ENCODE peak calls at places on chromosomes 5 and 9, in five cellular contexts. P is PC-9, D is MM.1S, M is neural progenitor cell, W is GM23338. X is an unnamed sample. For H3F3A, the result is how much of the 10 kb centered on the place peaks cover.

GRCh38 chr5:149594206-149594895 is 13.1 kb downstream of the ARHGEF37 start:
- DNase-seq in P (no peak), D (no peak), M (no peak), W (no peak), X (no peak)

GRCh38 chr5:128384068-128384467 is 154.0 kb downstream of the FBN2 start:
- DNase-seq in P (no peak), D (no peak), M (no peak), W (no peak), X (no peak)

GRCh38 chr9:98515506-98516204 is 193.1 kb downstream of the GABBR2 start:
- DNase-seq in P (no peak), D (no peak), M (no peak), W (no peak), X (no peak)

GRCh38 chr5:179824745-179825112 is 4.0 kb downstream of the SQSTM1 start:
- DNase-seq in P (no peak), D (no peak), M (no peak), W (no peak), X (no peak)

GRCh38 chr5:373710-374602 is 52.4 kb downstream of the AHRR start:
- DNase-seq in P (peak), D (no peak), M (peak), W (peak), X (peak)

GRCh38 chr9:79581388-79581787 is 9.6 kb downstream of the TLE4 start:
- DNase-seq in P (no peak), D (no peak), M (no peak), W (no peak), X (peak)

GRCh38 chr5:100464418-100464817 is 70.8 kb upstream of the FAM174A start:
- DNase-seq in P (peak), D (no peak), M (no peak), W (no peak), X (peak)

GRCh38 chr5:10524376-10525123 is 39.3 kb upstream of the ANKRD33B start:
- DNase-seq in P (no peak), D (no peak), M (no peak), W (no peak), X (peak)

GRCh38 chr5:132059696-132060500 is 557 bp upstream of the IL3 start:
- DNase-seq in P (no peak), D (no peak), M (no peak), W (no peak), X (no peak)

GRCh38 chr5:24644757-24645156 is at the start of gene CDH10:
- DNase-seq in P (peak), D (no peak), M (peak), W (peak), X (peak)

GRCh38 chr9:73219985-73220626 is 68.4 kb downstream of the ANXA1 start:
- DNase-seq in P (no peak), D (no peak), M (no peak), W (no peak), X (peak)

GRCh38 chr5:130966990-130967389 is 198.1 kb downstream of the HINT1 start:
- DNase-seq in P (no peak), D (no peak), M (no peak), W (no peak), X (no peak)

GRCh38 chr5:40652441-40653220 is 27.1 kb upstream of the PTGER4 start:
- DNase-seq in P (no peak), D (no peak), M (no peak), W (no peak), X (no peak)

GRCh38 chr5:108472237-108472636 is 90.3 kb upstream of the FBXL17 start:
- DNase-seq in P (no peak), D (no peak), M (no peak), W (no peak), X (peak)

GRCh38 chr5:168683247-168683926 is 104.2 kb upstream of the PANK3 start:
- DNase-seq in P (no peak), D (no peak), M (no peak), W (no peak), X (no peak)

GRCh38 chr5:42656661-42657035 is 100.0 kb upstream of the CCDC152 start:
- DNase-seq in P (no peak), D (peak), M (no peak), W (no peak), X (peak)

GRCh38 chr9:95793924-95794828 is 81.3 kb upstream of the ERCC6L2 start:
- DNase-seq in P (no peak), D (no peak), M (no peak), W (no peak), X (peak)

GRCh38 chr5:110086658-110087388 is 397.1 kb downstream of the MAN2A1 start:
- DNase-seq in P (no peak), D (no peak), M (no peak), W (no peak), X (peak)

GRCh38 chr5:149608936-149609502 is 27.7 kb downstream of the ARHGEF37 start:
- DNase-seq in P (no peak), D (no peak), M (no peak), W (no peak), X (peak)

GRCh38 chr5:67578011-67578410 is 381.4 kb upstream of the CD180 start:
- DNase-seq in P (no peak), D (no peak), M (no peak), W (no peak), X (no peak)

GRCh38 chr5:67640011-67640410 is 443.4 kb upstream of the CD180 start:
- DNase-seq in P (no peak), D (no peak), M (no peak), W (no peak), X (no peak)

GRCh38 chr5:175836741-175837729 is 34.3 kb upstream of the CPLX2 start:
- DNase-seq in P (no peak), D (no peak), M (no peak), W (peak), X (no peak)

GRCh38 chr5:110757118-110757729 is 18.4 kb downstream of the SLC25A46 start:
- DNase-seq in P (no peak), D (peak), M (peak), W (peak), X (peak)

GRCh38 chr5:119537704-119538103 is 85.4 kb downstream of the HSD17B4 start:
- DNase-seq in P (peak), D (peak), M (no peak), W (no peak), X (no peak)

GRCh38 chr5:178564842-178565550 is 25.2 kb downstream of the COL23A1 start:
- DNase-seq in P (no peak), D (no peak), M (no peak), W (no peak), X (no peak)

GRCh38 chr5:174608631-174609097 is 115.7 kb upstream of the MSX2 start:
- DNase-seq in P (no peak), D (no peak), M (peak), W (no peak), X (no peak)

GRCh38 chr5:134101686-134102439 is 12.6 kb upstream of the TCF7 start:
- DNase-seq in P (peak), D (peak), M (peak), W (peak), X (peak)

GRCh38 chr9:37395229-37395628 is 27.3 kb upstream of the GRHPR start:
- DNase-seq in P (no peak), D (no peak), M (no peak), W (no peak), X (no peak)
- H3F3A ChIP-seq in P (under half), D (under half), M (under half), W (under half), X (under half)

GRCh38 chr5:115583474-115583873 is 18.8 kb downstream of the TICAM2 start:
- DNase-seq in P (no peak), D (no peak), M (peak), W (peak), X (peak)
- H3K4me2 ChIP-seq in P (no peak), D (no peak), M (no peak), W (no peak), X (peak)

GRCh38 chr9:114370985-114371335 is 16.8 kb downstream of the AKNA start:
- DNase-seq in P (no peak), D (no peak), M (no peak), W (no peak), X (no peak)

GRCh38 chr9:114371986-114372917 is 15.5 kb downstream of the AKNA start:
- DNase-seq in P (no peak), D (peak), M (no peak), W (no peak), X (peak)

GRCh38 chr9:114370251-114370984 is 17.4 kb downstream of the AKNA start:
- DNase-seq in P (no peak), D (no peak), M (peak), W (peak), X (no peak)

GRCh38 chr9:114372971-114373591 is 14.7 kb downstream of the AKNA start:
- DNase-seq in P (no peak), D (peak), M (no peak), W (no peak), X (no peak)

GRCh38 chr9:114371343-114371985 is 16.3 kb downstream of the AKNA start:
- DNase-seq in P (no peak), D (no peak), M (no peak), W (no peak), X (no peak)
- H3F3A ChIP-seq in P (under half), D (half or more), M (under half), W (under half), X (under half)

GRCh38 chr5:76216748-76217147 is 133.6 kb downstream of the SV2C start:
- DNase-seq in P (no peak), D (no peak), M (no peak), W (no peak), X (no peak)
- H3K4me2 ChIP-seq in P (no peak), D (no peak), M (no peak), W (no peak), X (no peak)

DNA sequence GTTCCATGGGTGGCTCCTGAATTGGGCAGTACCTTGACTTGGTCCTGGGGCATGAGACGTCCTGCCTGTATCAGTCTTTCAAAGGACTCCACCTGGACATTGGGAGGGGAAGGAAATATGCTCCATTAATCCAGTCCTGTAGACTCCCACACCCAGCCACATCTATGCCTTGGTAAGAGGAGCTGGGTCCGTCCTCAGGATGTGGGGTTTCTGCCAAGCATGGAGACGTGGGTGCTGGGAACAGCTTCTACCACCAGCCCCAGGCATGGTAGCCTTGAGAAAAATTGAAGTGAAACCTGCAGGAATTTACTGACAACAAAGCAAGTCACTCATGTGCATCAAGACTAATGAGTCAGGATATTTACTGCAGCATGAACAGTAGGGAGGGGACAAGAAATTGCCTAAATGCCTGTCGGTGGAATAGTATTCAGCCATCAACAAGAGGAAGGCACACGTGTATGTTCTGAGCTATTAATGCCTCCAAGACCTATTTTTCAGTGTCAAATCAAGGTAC is 23.2 kb downstream of the AKNA start:
- DNase-seq in P (peak), D (no peak), M (no peak), W (no peak), X (peak)
- H3F3A ChIP-seq in P (under half), D (under half), M (under half), W (under half), X (under half)